ENCODE peak calls at places on chromosomes 13 and 19, in ten cellular contexts. One of them, this sample, is unnamed.
A peak's percentile ranks its signal among the peaks of the same experiment; 100 is the strongest.

GRCh38 chr13:26037302-26037701 is 14.5 kb downstream of the SHISA2 start:
- DNase-seq in astrocyte: no peak
- DNase-seq in ovary: no peak
- DNase-seq in GM13977: no peak
- DNase-seq in mammary epithelial cell: peak; percentile 7
- DNase-seq in retinal pigment epithelial cell: no peak
- DNase-seq in progenitor cell of endocrine pancreas: no peak
- DNase-seq in astrocyte of the spinal cord: no peak
- DNase-seq in heart left ventricle: no peak
- DNase-seq in tibial artery: no peak
- DNase-seq in this sample: peak; percentile 49

GRCh38 chr19:33431986-33432385 is 58.5 kb downstream of the CEBPG start:
- DNase-seq in heart left ventricle: no peak
- DNase-seq in ovary: no peak
- DNase-seq in GM13977: no peak
- DNase-seq in astrocyte: no peak
- DNase-seq in progenitor cell of endocrine pancreas: no peak
- DNase-seq in astrocyte of the spinal cord: no peak
- DNase-seq in mammary epithelial cell: no peak
- DNase-seq in tibial artery: no peak
- DNase-seq in retinal pigment epithelial cell: no peak
- DNase-seq in this sample: no peak

GRCh38 chr13:79901336-79901735 is 420.4 kb downstream of the NDFIP2 start:
- DNase-seq in tibial artery: no peak
- DNase-seq in GM13977: no peak
- DNase-seq in astrocyte of the spinal cord: no peak
- DNase-seq in ovary: no peak
- DNase-seq in astrocyte: peak; percentile 7
- DNase-seq in heart left ventricle: no peak
- DNase-seq in mammary epithelial cell: peak; percentile 5
- DNase-seq in progenitor cell of endocrine pancreas: no peak
- DNase-seq in retinal pigment epithelial cell: no peak
- DNase-seq in this sample: peak; percentile 46

GRCh38 chr19:56383826-56384605 is 9.3 kb downstream of the ZNF582 start:
- DNase-seq in mammary epithelial cell: peak; percentile 74
- DNase-seq in retinal pigment epithelial cell: no peak
- DNase-seq in tibial artery: no peak
- DNase-seq in heart left ventricle: no peak
- DNase-seq in ovary: no peak
- DNase-seq in astrocyte of the spinal cord: no peak
- DNase-seq in astrocyte: no peak
- DNase-seq in progenitor cell of endocrine pancreas: no peak
- DNase-seq in GM13977: no peak
- DNase-seq in this sample: no peak

GRCh38 chr13:110458594-110459365 is 102.7 kb downstream of the RAB20 start:
- DNase-seq in ovary: no peak
- DNase-seq in progenitor cell of endocrine pancreas: no peak
- DNase-seq in GM13977: no peak
- DNase-seq in tibial artery: no peak
- DNase-seq in retinal pigment epithelial cell: no peak
- DNase-seq in mammary epithelial cell: no peak
- DNase-seq in astrocyte of the spinal cord: no peak
- DNase-seq in heart left ventricle: no peak
- DNase-seq in astrocyte: no peak
- DNase-seq in this sample: no peak

GRCh38 chr19:38666662-38667448 is 19.4 kb downstream of the ACTN4 start:
- DNase-seq in progenitor cell of endocrine pancreas: no peak
- DNase-seq in heart left ventricle: peak; percentile 75
- DNase-seq in mammary epithelial cell: peak; percentile 74
- DNase-seq in astrocyte of the spinal cord: peak; percentile 79
- DNase-seq in retinal pigment epithelial cell: peak; percentile 98
- DNase-seq in ovary: no peak
- DNase-seq in GM13977: peak; percentile 80
- DNase-seq in astrocyte: peak; percentile 86
- DNase-seq in tibial artery: peak; percentile 83
- DNase-seq in this sample: peak; percentile 51

GRCh38 chr13:96792736-96793444 is 201.4 kb downstream of the OXGR1 start:
- DNase-seq in retinal pigment epithelial cell: no peak
- DNase-seq in ovary: no peak
- DNase-seq in tibial artery: no peak
- DNase-seq in GM13977: no peak
- DNase-seq in astrocyte of the spinal cord: no peak
- DNase-seq in mammary epithelial cell: no peak
- DNase-seq in heart left ventricle: no peak
- DNase-seq in astrocyte: no peak
- DNase-seq in progenitor cell of endocrine pancreas: no peak
- DNase-seq in this sample: no peak

GRCh38 chr13:113800576-113800926 is 41.5 kb downstream of the TMEM255B start:
- DNase-seq in progenitor cell of endocrine pancreas: no peak
- DNase-seq in heart left ventricle: no peak
- DNase-seq in retinal pigment epithelial cell: no peak
- DNase-seq in ovary: peak; percentile 16
- DNase-seq in astrocyte of the spinal cord: no peak
- DNase-seq in astrocyte: no peak
- DNase-seq in mammary epithelial cell: no peak
- DNase-seq in tibial artery: peak; percentile 50
- DNase-seq in GM13977: no peak
- DNase-seq in this sample: no peak

GRCh38 chr13:61040180-61040579 is 375.5 kb downstream of the PCDH20 start:
- DNase-seq in GM13977: no peak
- DNase-seq in ovary: no peak
- DNase-seq in mammary epithelial cell: no peak
- DNase-seq in retinal pigment epithelial cell: no peak
- DNase-seq in tibial artery: no peak
- DNase-seq in heart left ventricle: no peak
- DNase-seq in astrocyte: peak; percentile 57
- DNase-seq in astrocyte of the spinal cord: peak; percentile 75
- DNase-seq in progenitor cell of endocrine pancreas: no peak
- DNase-seq in this sample: no peak

GRCh38 chr13:100808330-100808729 is 133.7 kb upstream of the TMTC4 start:
- DNase-seq in astrocyte: no peak
- DNase-seq in heart left ventricle: no peak
- DNase-seq in ovary: no peak
- DNase-seq in mammary epithelial cell: no peak
- DNase-seq in GM13977: no peak
- DNase-seq in retinal pigment epithelial cell: no peak
- DNase-seq in tibial artery: no peak
- DNase-seq in progenitor cell of endocrine pancreas: no peak
- DNase-seq in astrocyte of the spinal cord: no peak
- DNase-seq in this sample: no peak

GRCh38 chr19:12949363-12950284 is 4.0 kb downstream of the RAD23A start:
- DNase-seq in tibial artery: no peak
- DNase-seq in ovary: no peak
- DNase-seq in heart left ventricle: no peak
- DNase-seq in retinal pigment epithelial cell: no peak
- DNase-seq in astrocyte: no peak
- DNase-seq in astrocyte of the spinal cord: no peak
- DNase-seq in GM13977: no peak
- DNase-seq in progenitor cell of endocrine pancreas: no peak
- DNase-seq in mammary epithelial cell: no peak
- DNase-seq in this sample: no peak

GRCh38 chr19:38736036-38736412 is 8.2 kb downstream of the CAPN12 start:
- DNase-seq in astrocyte of the spinal cord: no peak
- DNase-seq in GM13977: peak; percentile 82
- DNase-seq in astrocyte: no peak
- DNase-seq in ovary: peak; percentile 65
- DNase-seq in mammary epithelial cell: no peak
- DNase-seq in progenitor cell of endocrine pancreas: no peak
- DNase-seq in retinal pigment epithelial cell: no peak
- DNase-seq in tibial artery: peak; percentile 74
- DNase-seq in heart left ventricle: peak; percentile 46
- DNase-seq in this sample: no peak

GRCh38 chr19:37342753-37343152 is 28.1 kb upstream of the ZNF527 start:
- DNase-seq in tibial artery: no peak
- DNase-seq in heart left ventricle: no peak
- DNase-seq in ovary: no peak
- DNase-seq in astrocyte of the spinal cord: no peak
- DNase-seq in retinal pigment epithelial cell: no peak
- DNase-seq in progenitor cell of endocrine pancreas: no peak
- DNase-seq in astrocyte: no peak
- DNase-seq in mammary epithelial cell: no peak
- DNase-seq in GM13977: no peak
- DNase-seq in this sample: no peak

GRCh38 chr19:7869453-7869909 is 4.7 kb downstream of the PRR36 start:
- DNase-seq in mammary epithelial cell: peak; percentile 67
- DNase-seq in astrocyte: no peak
- DNase-seq in heart left ventricle: no peak
- DNase-seq in GM13977: peak; percentile 93
- DNase-seq in tibial artery: no peak
- DNase-seq in retinal pigment epithelial cell: no peak
- DNase-seq in astrocyte of the spinal cord: no peak
- DNase-seq in progenitor cell of endocrine pancreas: no peak
- DNase-seq in ovary: peak; percentile 91
- DNase-seq in this sample: peak; percentile 79
- TF ChIP-seq CTCF in mammary epithelial cell: no peak
- TF ChIP-seq CTCF in astrocyte: no peak
- TF ChIP-seq CTCF in heart left ventricle: peak; percentile 2
- TF ChIP-seq CTCF in GM13977: no peak
- TF ChIP-seq CTCF in tibial artery: no peak
- TF ChIP-seq CTCF in retinal pigment epithelial cell: no peak
- TF ChIP-seq CTCF in astrocyte of the spinal cord: no peak
- TF ChIP-seq CTCF in progenitor cell of endocrine pancreas: peak; percentile 20
- TF ChIP-seq CTCF in ovary: no peak
- TF ChIP-seq CTCF in this sample: no peak

GRCh38 chr13:46010148-46010547 is 42.4 kb downstream of the ZC3H13 start:
- DNase-seq in astrocyte: no peak
- DNase-seq in GM13977: no peak
- DNase-seq in mammary epithelial cell: no peak
- DNase-seq in tibial artery: no peak
- DNase-seq in retinal pigment epithelial cell: no peak
- DNase-seq in ovary: no peak
- DNase-seq in astrocyte of the spinal cord: peak; percentile 4
- DNase-seq in progenitor cell of endocrine pancreas: no peak
- DNase-seq in heart left ventricle: no peak
- DNase-seq in this sample: peak; percentile 17
- TF ChIP-seq CTCF in astrocyte: no peak
- TF ChIP-seq CTCF in GM13977: peak; percentile 14
- TF ChIP-seq CTCF in mammary epithelial cell: peak; percentile 47
- TF ChIP-seq CTCF in tibial artery: no peak
- TF ChIP-seq CTCF in retinal pigment epithelial cell: peak; percentile 46
- TF ChIP-seq CTCF in ovary: no peak
- TF ChIP-seq CTCF in astrocyte of the spinal cord: peak; percentile 42
- TF ChIP-seq CTCF in progenitor cell of endocrine pancreas: peak; percentile 45
- TF ChIP-seq CTCF in heart left ventricle: no peak
- TF ChIP-seq CTCF in this sample: peak; percentile 11

DNA sequence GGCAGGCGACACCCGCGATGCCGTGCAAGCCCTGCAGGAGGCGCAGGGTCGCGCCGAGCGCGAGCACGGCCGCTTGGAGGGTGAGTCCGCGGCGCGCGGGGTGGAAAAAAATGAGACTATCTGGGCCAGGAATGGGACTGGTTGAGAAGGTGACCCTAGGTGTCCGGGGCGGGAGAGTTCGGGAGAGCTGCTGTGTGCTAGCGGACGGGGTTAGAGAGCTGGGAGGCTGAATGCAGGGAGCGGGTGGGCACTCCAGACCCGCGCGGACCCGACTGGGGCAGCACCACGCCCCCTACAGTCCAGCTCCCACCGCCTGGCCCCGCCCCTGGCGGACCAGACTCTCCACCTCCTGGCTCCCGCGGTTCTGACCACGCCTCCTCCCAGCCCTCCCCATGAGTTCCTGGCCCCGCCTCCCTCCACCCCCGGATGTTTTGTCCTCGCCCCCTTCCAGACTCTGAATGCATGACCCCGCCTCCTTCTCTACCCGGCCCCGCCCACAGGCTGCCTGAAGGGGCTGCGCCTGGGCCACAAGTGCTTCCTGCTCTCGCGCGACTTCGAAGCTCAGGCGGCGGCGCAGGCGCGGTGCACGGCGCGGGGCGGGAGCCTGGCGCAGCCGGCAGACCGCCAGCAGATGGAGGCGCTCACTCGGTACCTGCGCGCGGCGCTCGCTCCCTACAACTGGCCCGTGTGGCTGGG is 1.5 kb downstream of the CLEC11A start:
- DNase-seq in GM13977: peak; percentile 100
- DNase-seq in ovary: peak; percentile 100
- DNase-seq in astrocyte: peak; percentile 81
- DNase-seq in retinal pigment epithelial cell: peak; percentile 81
- DNase-seq in progenitor cell of endocrine pancreas: peak; percentile 100
- DNase-seq in astrocyte of the spinal cord: peak; percentile 98
- DNase-seq in tibial artery: peak; percentile 96
- DNase-seq in mammary epithelial cell: peak; percentile 99
- DNase-seq in heart left ventricle: peak; percentile 98
- DNase-seq in this sample: peak; percentile 98
- TF ChIP-seq CTCF in GM13977: peak; percentile 56
- TF ChIP-seq CTCF in ovary: peak; percentile 94
- TF ChIP-seq CTCF in astrocyte: peak; percentile 6
- TF ChIP-seq CTCF in retinal pigment epithelial cell: peak; percentile 57
- TF ChIP-seq CTCF in progenitor cell of endocrine pancreas: peak; percentile 94
- TF ChIP-seq CTCF in astrocyte of the spinal cord: no peak
- TF ChIP-seq CTCF in tibial artery: peak; percentile 46
- TF ChIP-seq CTCF in mammary epithelial cell: peak; percentile 64
- TF ChIP-seq CTCF in heart left ventricle: peak; percentile 71
- TF ChIP-seq CTCF in this sample: peak; percentile 65

GRCh38 chr19:53812335-53812734 is 11.8 kb downstream of the NLRP12 start:
- DNase-seq in astrocyte: no peak
- DNase-seq in mammary epithelial cell: no peak
- DNase-seq in tibial artery: no peak
- DNase-seq in progenitor cell of endocrine pancreas: no peak
- DNase-seq in ovary: no peak
- DNase-seq in astrocyte of the spinal cord: no peak
- DNase-seq in GM13977: no peak
- DNase-seq in heart left ventricle: no peak
- DNase-seq in retinal pigment epithelial cell: no peak
- DNase-seq in this sample: no peak

GRCh38 chr19:53809518-53810186 is 14.5 kb downstream of the NLRP12 start:
- DNase-seq in ovary: no peak
- DNase-seq in GM13977: no peak
- DNase-seq in heart left ventricle: no peak
- DNase-seq in astrocyte of the spinal cord: no peak
- DNase-seq in tibial artery: no peak
- DNase-seq in retinal pigment epithelial cell: no peak
- DNase-seq in progenitor cell of endocrine pancreas: no peak
- DNase-seq in mammary epithelial cell: no peak
- DNase-seq in astrocyte: no peak
- DNase-seq in this sample: no peak

GRCh38 chr19:53810891-53811290 is 13.2 kb downstream of the NLRP12 start:
- DNase-seq in retinal pigment epithelial cell: no peak
- DNase-seq in astrocyte of the spinal cord: no peak
- DNase-seq in tibial artery: no peak
- DNase-seq in progenitor cell of endocrine pancreas: no peak
- DNase-seq in mammary epithelial cell: no peak
- DNase-seq in GM13977: no peak
- DNase-seq in ovary: no peak
- DNase-seq in astrocyte: no peak
- DNase-seq in heart left ventricle: no peak
- DNase-seq in this sample: no peak

GRCh38 chr19:53810187-53810546 is 13.9 kb downstream of the NLRP12 start:
- DNase-seq in astrocyte of the spinal cord: no peak
- DNase-seq in progenitor cell of endocrine pancreas: no peak
- DNase-seq in tibial artery: no peak
- DNase-seq in ovary: no peak
- DNase-seq in mammary epithelial cell: no peak
- DNase-seq in astrocyte: no peak
- DNase-seq in retinal pigment epithelial cell: no peak
- DNase-seq in heart left ventricle: no peak
- DNase-seq in GM13977: no peak
- DNase-seq in this sample: no peak

DNA sequence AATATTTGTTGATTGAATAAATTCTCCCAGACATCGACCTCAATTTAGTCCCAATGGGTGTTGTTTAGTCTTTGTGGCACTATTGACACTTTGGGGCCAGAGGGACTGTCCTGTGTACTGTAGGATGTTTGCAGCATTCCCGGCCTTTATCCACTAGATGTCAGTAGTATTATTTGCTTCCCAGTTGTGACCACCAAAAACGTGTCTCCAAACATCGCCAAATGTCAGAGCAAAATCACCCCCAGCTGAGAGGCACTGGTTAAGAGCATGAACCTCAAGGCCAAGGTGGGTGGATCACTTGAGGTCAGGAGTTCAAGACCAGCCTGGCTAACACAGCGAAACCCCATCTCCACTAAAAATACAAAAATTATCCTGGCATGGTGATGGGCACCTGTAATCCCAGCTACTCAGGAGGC is 15.4 kb downstream of the NLRP12 start:
- DNase-seq in ovary: no peak
- DNase-seq in heart left ventricle: no peak
- DNase-seq in astrocyte of the spinal cord: peak; percentile 24
- DNase-seq in tibial artery: no peak
- DNase-seq in progenitor cell of endocrine pancreas: no peak
- DNase-seq in mammary epithelial cell: peak; percentile 29
- DNase-seq in retinal pigment epithelial cell: no peak
- DNase-seq in astrocyte: peak; percentile 23
- DNase-seq in GM13977: no peak
- DNase-seq in this sample: peak; percentile 41
- TF ChIP-seq CTCF in ovary: no peak
- TF ChIP-seq CTCF in heart left ventricle: peak; percentile 55
- TF ChIP-seq CTCF in astrocyte of the spinal cord: peak; percentile 67
- TF ChIP-seq CTCF in tibial artery: no peak
- TF ChIP-seq CTCF in progenitor cell of endocrine pancreas: peak; percentile 58
- TF ChIP-seq CTCF in mammary epithelial cell: peak; percentile 54
- TF ChIP-seq CTCF in retinal pigment epithelial cell: peak; percentile 66
- TF ChIP-seq CTCF in astrocyte: peak; percentile 52
- TF ChIP-seq CTCF in GM13977: no peak
- TF ChIP-seq CTCF in this sample: peak; percentile 24